ENCODE peak calls at places on chromosomes 7 and 10, in ten cellular contexts. M is A549, R is SK-N-SH, G is transverse colon, H is stomach, A is HepG2, F is suprapubic skin, E is tibial nerve, I is GM12878, U is esophagus muscularis mucosa. K is an unnamed sample.

GRCh38 chr7:34313289-34313688 is 344.7 kb upstream of the NPSR1 start:
- DNase-seq in F (no peak), E (no peak), U (no peak), I (no peak), G (no peak), A (no peak), R (no peak), M (no peak), H (no peak), K (no peak)

GRCh38 chr7:95199779-95200558 is 124.4 kb downstream of the PON1 start:
- DNase-seq in U (no peak), G (peak; percentile 17), H (no peak), R (peak; percentile 69), I (no peak), A (peak; percentile 49), M (peak; percentile 80), E (peak; percentile 44), F (no peak), K (peak; percentile 50)

GRCh38 chr7:144508702-144509101 is 105.2 kb upstream of the NOBOX start:
- DNase-seq in I (peak; percentile 45), A (no peak), E (no peak), R (no peak), F (no peak), M (no peak), U (no peak), G (no peak), H (no peak), K (no peak)

GRCh38 chr10:74969530-74969929 is 141.9 kb upstream of the SAMD8 start:
- DNase-seq in M (no peak), R (no peak), I (no peak), F (no peak), A (no peak), E (no peak), H (no peak), G (no peak), U (no peak), K (no peak)

GRCh38 chr10:114547466-114547865 is 110.6 kb downstream of the ABLIM1 start:
- DNase-seq in M (no peak), E (no peak), G (no peak), R (no peak), H (peak; percentile 41), A (no peak), U (no peak), I (no peak), F (no peak), K (no peak)

GRCh38 chr10:20492447-20492846 is 404.7 kb downstream of the NEBL start:
- DNase-seq in M (peak; percentile 6), A (no peak), U (no peak), R (peak; percentile 62), G (no peak), I (no peak), H (no peak), E (no peak), F (no peak), K (no peak)

GRCh38 chr7:143458263-143458662 is 15.0 kb downstream of the TAS2R60 start:
- DNase-seq in F (no peak), U (no peak), G (no peak), M (no peak), I (no peak), R (no peak), A (no peak), H (no peak), E (peak; percentile 31), K (no peak)

GRCh38 chr10:89535185-89536012 is at the start of gene SLC16A12:
- DNase-seq in F (peak; percentile 61), U (no peak), R (peak; percentile 74), E (no peak), H (no peak), G (no peak), I (no peak), M (no peak), A (no peak), K (peak; percentile 17)

GRCh38 chr10:31698169-31698890 is 230.3 kb downstream of the ARHGAP12 start:
- DNase-seq in E (peak; percentile 85), U (peak; percentile 94), A (no peak), M (no peak), F (peak; percentile 85), G (peak; percentile 53), I (no peak), H (no peak), R (no peak), K (no peak)

GRCh38 chr10:3803295-3803883 is 18.4 kb upstream of the KLF6 start:
- DNase-seq in R (no peak), I (no peak), U (peak; percentile 53), M (peak; percentile 83), A (no peak), G (no peak), F (no peak), H (no peak), E (no peak), K (no peak)

DNA sequence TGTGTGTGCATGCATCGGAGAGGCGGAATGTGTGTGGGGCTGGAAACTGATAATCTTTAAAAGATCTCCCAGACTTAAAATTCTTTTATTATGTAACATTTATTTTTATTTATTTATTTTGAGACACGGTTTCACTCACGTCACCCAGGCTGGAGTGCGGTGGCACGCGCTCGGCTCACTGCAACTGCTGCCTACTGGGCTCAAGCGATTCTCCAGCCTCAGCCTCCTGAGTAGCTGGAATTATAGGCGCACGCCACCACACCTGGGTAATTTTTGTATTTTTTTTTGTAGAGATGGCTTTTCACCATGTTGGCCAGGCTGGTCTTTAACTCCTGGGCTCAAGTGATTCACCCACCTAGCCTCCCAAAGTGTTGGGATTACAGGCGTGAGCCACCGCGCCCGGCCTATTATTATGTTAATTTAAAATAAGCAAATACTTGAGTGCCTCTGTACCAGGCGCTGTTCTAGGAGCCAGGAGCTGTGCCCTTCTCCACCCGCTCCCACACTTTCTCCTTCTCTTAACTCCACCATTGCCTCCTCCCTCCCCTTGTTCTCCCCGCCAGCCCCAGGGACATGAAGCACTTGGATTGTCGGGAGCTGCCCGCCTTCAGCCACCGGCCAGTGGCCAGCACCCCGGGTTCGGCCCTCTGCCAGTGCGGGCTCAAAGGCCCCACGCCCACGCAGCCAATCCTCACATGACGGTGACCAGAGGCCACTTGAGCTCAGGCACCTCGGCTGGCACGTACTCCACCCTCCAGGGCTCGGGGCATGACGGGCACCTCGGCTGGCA is 163.6 kb downstream of the DNAJB6 start:
- DNase-seq in H (peak; percentile 22), I (no peak), A (no peak), M (no peak), R (no peak), E (no peak), F (no peak), U (no peak), G (no peak), K (peak; percentile 11)
- H3K4me3 ChIP-seq in H (no peak overlapping the region), I (no peak overlapping the region), A (no peak overlapping the region), M (no peak overlapping the region), R (no peak overlapping the region), E (no peak overlapping the region), F (no peak overlapping the region), U (no peak overlapping the region), G (no peak overlapping the region), K (no peak overlapping the region)

GRCh38 chr10:50322075-50322474 is 70.8 kb upstream of the ASAH2 start:
- DNase-seq in M (peak; percentile 22), I (no peak), U (no peak), A (no peak), F (no peak), E (no peak), R (no peak), H (no peak), G (no peak), K (no peak)
- TF ChIP-seq EP300 in M (no peak), I (peak; percentile 30), U (no peak), A (no peak), F (no peak), E (no peak), R (no peak), H (no peak), G (no peak), K (no peak)

GRCh38 chr7:27431465-27431864 is 188.9 kb downstream of the EVX1 start:
- DNase-seq in E (no peak), G (no peak), M (no peak), H (no peak), A (no peak), I (no peak), U (peak; percentile 90), F (no peak), R (no peak), K (no peak)

GRCh38 chr7:27433581-27433980 is 191.0 kb downstream of the EVX1 start:
- DNase-seq in R (no peak), E (no peak), M (no peak), G (no peak), U (no peak), H (no peak), A (no peak), F (no peak), I (no peak), K (no peak)

GRCh38 chr7:27438878-27439589 is 196.4 kb downstream of the EVX1 start:
- DNase-seq in U (peak; percentile 37), I (no peak), F (no peak), G (no peak), A (no peak), H (no peak), R (no peak), M (no peak), E (no peak), K (no peak)

GRCh38 chr7:27435461-27435860 is 192.9 kb downstream of the EVX1 start:
- DNase-seq in A (no peak), H (no peak), F (no peak), G (no peak), U (peak; percentile 60), M (no peak), I (no peak), R (no peak), E (no peak), K (no peak)

GRCh38 chr7:27434729-27435400 is 192.3 kb downstream of the EVX1 start:
- DNase-seq in U (peak; percentile 57), H (no peak), A (no peak), E (no peak), M (no peak), F (no peak), G (no peak), R (no peak), I (no peak), K (no peak)
- TF ChIP-seq CTCF in U (no peak), H (no peak), A (no peak), E (no peak), M (no peak), F (no peak), G (no peak), R (peak; percentile 29), I (no peak), K (no peak)

GRCh38 chr7:22219739-22220493 is 137.0 kb downstream of the RAPGEF5 start:
- DNase-seq in G (no peak), U (peak; percentile 4), A (no peak), H (no peak), E (no peak), I (no peak), R (no peak), M (no peak), F (no peak), K (no peak)

GRCh38 chr7:22220947-22221346 is 136.0 kb downstream of the RAPGEF5 start:
- DNase-seq in R (no peak), E (no peak), G (no peak), A (no peak), F (no peak), U (peak; percentile 26), I (no peak), M (no peak), H (no peak), K (no peak)

GRCh38 chr7:22216309-22216708 is 140.6 kb downstream of the RAPGEF5 start:
- DNase-seq in G (no peak), R (no peak), H (no peak), A (peak; percentile 23), I (no peak), F (no peak), M (no peak), U (no peak), E (no peak), K (no peak)

GRCh38 chr7:22216832-22217475 is 140.0 kb downstream of the RAPGEF5 start:
- DNase-seq in A (no peak), R (no peak), U (no peak), H (no peak), F (no peak), G (no peak), I (no peak), E (no peak), M (no peak), K (no peak)

GRCh38 chr7:22219036-22219435 is 137.9 kb downstream of the RAPGEF5 start:
- DNase-seq in A (no peak), G (no peak), I (no peak), U (no peak), E (no peak), F (no peak), H (no peak), R (no peak), M (no peak), K (no peak)
- H3K4me3 ChIP-seq in A (no peak overlapping the region), G (no peak overlapping the region), I (no peak overlapping the region), U (peak overlapping the region; percentile 48), E (peak overlapping the region; percentile 28), F (peak overlapping the region; percentile 24), H (peak overlapping the region; percentile 12), R (no peak overlapping the region), M (no peak overlapping the region), K (peak overlapping the region; percentile 14)